ENCODE peak calls at places on chromosomes 2 and 18, in nine cellular contexts. P, O, B, F, N, Q, V, H and D are unnamed samples.

GRCh38 chr2:199581935-199582336 is 124.2 kb upstream of the SATB2 start:
- DNase-seq in P (no peak), O (no peak), B (no peak), F (no peak), N (no peak), Q (peak), V (no peak), H (peak), D (peak)

GRCh38 chr2:201132518-201132917 is 16.6 kb downstream of the CFLAR start:
- DNase-seq in P (no peak), O (no peak), B (no peak), F (no peak), N (no peak), Q (no peak), V (no peak), H (no peak), D (no peak)

GRCh38 chr2:29016500-29016899 is 35.4 kb downstream of the TOGARAM2 start:
- DNase-seq in P (no peak), O (no peak), B (no peak), F (no peak), N (no peak), Q (no peak), V (no peak), H (no peak), D (no peak)

GRCh38 chr18:22344908-22345670 is 72.6 kb downstream of the CTAGE1 start:
- DNase-seq in P (no peak), O (no peak), B (no peak), F (no peak), N (no peak), Q (no peak), V (peak), H (no peak), D (no peak)

GRCh38 chr2:215548714-215549113 is 112.8 kb upstream of the FN1 start:
- DNase-seq in P (no peak), O (no peak), B (no peak), F (no peak), N (no peak), Q (peak), V (no peak), H (peak), D (peak)

GRCh38 chr18:77634495-77634894 is 384.8 kb downstream of the GALR1 start:
- DNase-seq in P (no peak), O (no peak), B (no peak), F (no peak), N (no peak), Q (no peak), V (no peak), H (no peak), D (no peak)

GRCh38 chr2:199228887-199229819 is 228.6 kb downstream of the SATB2 start:
- DNase-seq in P (no peak), O (no peak), B (peak), F (no peak), N (no peak), Q (peak), V (no peak), H (peak), D (peak)

GRCh38 chr2:236503100-236503499 is 66.5 kb upstream of the ACKR3 start:
- DNase-seq in P (no peak), O (no peak), B (no peak), F (no peak), N (no peak), Q (no peak), V (no peak), H (no peak), D (no peak)

GRCh38 chr2:39470580-39470979 is 33.5 kb upstream of the MAP4K3 start:
- DNase-seq in P (no peak), O (no peak), B (no peak), F (no peak), N (no peak), Q (no peak), V (no peak), H (no peak), D (no peak)

GRCh38 chr2:158990397-158991209 is 22.2 kb downstream of the TANC1 start:
- DNase-seq in P (no peak), O (no peak), B (peak), F (peak), N (no peak), Q (peak), V (no peak), H (peak), D (peak)

GRCh38 chr2:10548626-10549025 is 100.5 kb upstream of the ODC1 start:
- DNase-seq in P (no peak), O (no peak), B (peak), F (no peak), N (no peak), Q (peak), V (no peak), H (no peak), D (peak)

GRCh38 chr2:165120740-165121467 is 82.9 kb downstream of the SCN3A start:
- DNase-seq in P (no peak), O (no peak), B (no peak), F (no peak), N (no peak), Q (no peak), V (no peak), H (no peak), D (peak)

GRCh38 chr18:3649135-3649558 is 199.2 kb downstream of the TGIF1 start:
- DNase-seq in P (no peak), O (no peak), B (no peak), F (no peak), N (no peak), Q (peak), V (no peak), H (no peak), D (no peak)

GRCh38 chr2:172863341-172863740 is 127.7 kb downstream of the RAPGEF4 start:
- DNase-seq in P (no peak), O (no peak), B (no peak), F (no peak), N (no peak), Q (no peak), V (no peak), H (no peak), D (peak)

GRCh38 chr2:39356922-39357639 is 80.0 kb downstream of the MAP4K3 start:
- DNase-seq in P (no peak), O (no peak), B (no peak), F (no peak), N (no peak), Q (no peak), V (no peak), H (no peak), D (no peak)

GRCh38 chr2:239382384-239382880 is 18.4 kb downstream of the HDAC4 start:
- DNase-seq in P (peak), O (no peak), B (no peak), F (no peak), N (no peak), Q (no peak), V (no peak), H (no peak), D (no peak)

GRCh38 chr2:240605867-240606743 is 19.2 kb upstream of the GPR35 start:
- DNase-seq in P (peak), O (peak), B (no peak), F (no peak), N (no peak), Q (no peak), V (no peak), H (no peak), D (no peak)

GRCh38 chr2:231530099-231531085 is at the start of gene NMUR1:
- DNase-seq in P (peak), O (no peak), B (no peak), F (peak), N (no peak), Q (peak), V (peak), H (no peak), D (peak)

GRCh38 chr2:240736281-240737250 is 44.9 kb downstream of the AQP12A start:
- DNase-seq in P (no peak), O (no peak), B (no peak), F (no peak), N (no peak), Q (no peak), V (no peak), H (no peak), D (no peak)

GRCh38 chr18:38759457-38759856 is 1193.9 kb upstream of the CELF4 start:
- DNase-seq in P (no peak), O (no peak), B (no peak), F (no peak), N (no peak), Q (no peak), V (no peak), H (no peak), D (no peak)

GRCh38 chr2:68690851-68691250 is 43.8 kb upstream of the ARHGAP25 start:
- DNase-seq in P (no peak), O (no peak), B (no peak), F (no peak), N (no peak), Q (no peak), V (no peak), H (no peak), D (no peak)

GRCh38 chr2:24492283-24493272 is 1.5 kb downstream of the NCOA1 start:
- DNase-seq in P (no peak), O (no peak), B (no peak), F (no peak), N (no peak), Q (peak), V (peak), H (no peak), D (peak)

GRCh38 chr2:72166281-72166680 is 18.6 kb upstream of the CYP26B1 start:
- DNase-seq in P (no peak), O (no peak), B (no peak), F (no peak), N (no peak), Q (no peak), V (no peak), H (no peak), D (no peak)

GRCh38 chr18:22552254-22552653 is 134.5 kb upstream of the CTAGE1 start:
- DNase-seq in P (no peak), O (no peak), B (no peak), F (no peak), N (no peak), Q (no peak), V (no peak), H (peak), D (no peak)

GRCh38 chr18:70021498-70021897 is 73.8 kb upstream of the CD226 start:
- DNase-seq in P (no peak), O (no peak), B (no peak), F (no peak), N (no peak), Q (no peak), V (no peak), H (no peak), D (no peak)

GRCh38 chr2:150710916-150711315 is 223.4 kb upstream of the RND3 start:
- DNase-seq in P (no peak), O (no peak), B (no peak), F (no peak), N (no peak), Q (no peak), V (no peak), H (no peak), D (no peak)

GRCh38 chr18:34345738-34346137 is 121.0 kb upstream of the NOL4 start:
- DNase-seq in P (no peak), O (no peak), B (no peak), F (no peak), N (no peak), Q (no peak), V (no peak), H (no peak), D (no peak)

GRCh38 chr18:7157760-7158159 is 40.2 kb upstream of the LAMA1 start:
- DNase-seq in P (no peak), O (no peak), B (no peak), F (no peak), N (no peak), Q (no peak), V (no peak), H (no peak), D (no peak)

GRCh38 chr2:110807520-110807919 is 75.1 kb downstream of the ACOXL start:
- DNase-seq in P (no peak), O (no peak), B (no peak), F (no peak), N (no peak), Q (peak), V (no peak), H (peak), D (peak)

GRCh38 chr18:22314001-22314400 is 103.7 kb downstream of the CTAGE1 start:
- DNase-seq in P (no peak), O (no peak), B (peak), F (no peak), N (no peak), Q (peak), V (no peak), H (peak), D (peak)

GRCh38 chr18:66560092-66560491 is 43.8 kb downstream of the CDH19 start:
- DNase-seq in P (no peak), O (no peak), B (no peak), F (no peak), N (peak), Q (peak), V (peak), H (peak), D (peak)
- TF ChIP-seq CTCF in P (peak), O (no peak), B (no peak), F (peak), N (peak), Q (no peak), V (peak), H (peak), D (peak)

GRCh38 chr2:2452961-2453360 is 121.9 kb upstream of the MYT1L start:
- DNase-seq in P (no peak), O (no peak), B (no peak), F (no peak), N (no peak), Q (no peak), V (no peak), H (no peak), D (no peak)
- H3K4me3 ChIP-seq in P (no peak), O (no peak), B (no peak), F (no peak), N (no peak), Q (no peak), V (no peak), H (no peak), D (no peak)

GRCh38 chr2:60411295-60411694 is 142.2 kb downstream of the BCL11A start:
- DNase-seq in P (no peak), O (no peak), B (no peak), F (no peak), N (no peak), Q (peak), V (no peak), H (no peak), D (no peak)

GRCh38 chr2:60413819-60414178 is 139.7 kb downstream of the BCL11A start:
- DNase-seq in P (no peak), O (no peak), B (no peak), F (no peak), N (no peak), Q (no peak), V (no peak), H (no peak), D (no peak)

GRCh38 chr2:60414731-60415130 is 138.7 kb downstream of the BCL11A start:
- DNase-seq in P (no peak), O (no peak), B (no peak), F (no peak), N (no peak), Q (peak), V (no peak), H (peak), D (peak)

GRCh38 chr2:60412626-60413025 is 140.8 kb downstream of the BCL11A start:
- DNase-seq in P (no peak), O (no peak), B (no peak), F (no peak), N (no peak), Q (no peak), V (no peak), H (no peak), D (no peak)

DNA sequence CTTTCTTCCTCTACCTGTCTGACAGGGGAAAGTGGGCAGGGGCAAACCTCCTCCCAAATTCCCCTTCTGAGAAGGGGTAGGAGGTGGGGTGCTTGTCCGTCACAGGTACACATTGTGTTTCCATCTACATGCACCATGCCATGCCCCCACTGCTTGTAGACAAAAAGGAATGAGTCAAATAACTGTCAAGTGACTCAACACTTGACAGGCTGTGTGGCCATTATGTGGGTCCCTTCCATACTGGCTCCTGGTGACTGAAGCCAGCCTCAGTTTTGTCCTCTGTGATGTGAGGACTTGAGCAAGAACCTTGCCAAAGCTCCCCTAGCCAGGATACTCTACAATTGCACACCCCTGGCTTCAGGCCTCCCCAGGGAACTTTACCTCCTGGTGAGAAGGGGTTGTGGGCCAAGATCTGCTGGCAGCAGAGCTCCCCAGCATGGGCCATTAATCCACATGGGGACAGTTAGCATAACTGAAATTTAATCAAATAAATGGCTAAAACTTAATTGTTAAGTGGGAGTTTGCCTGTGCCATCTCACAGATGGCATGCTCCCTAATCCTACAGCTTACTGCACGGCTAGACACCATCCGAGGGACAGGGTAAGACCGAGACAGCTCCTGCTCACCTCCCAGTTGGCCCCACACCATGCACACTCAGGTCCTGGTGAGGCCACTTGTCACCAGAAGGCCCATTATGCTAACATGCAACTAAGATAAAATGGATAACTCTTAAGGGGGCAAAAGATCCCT is 140.2 kb downstream of the BCL11A start:
- DNase-seq in P (no peak), O (no peak), B (no peak), F (no peak), N (no peak), Q (no peak), V (no peak), H (no peak), D (no peak)
- TF ChIP-seq CTCF in P (no peak), O (no peak), B (no peak), F (no peak), N (no peak), Q (no peak), V (no peak), H (no peak), D (no peak)

GRCh38 chr2:43758738-43759137 is 15.1 kb upstream of the DYNC2LI1 start:
- DNase-seq in P (no peak), O (no peak), B (no peak), F (no peak), N (no peak), Q (peak), V (no peak), H (no peak), D (peak)

GRCh38 chr2:43762286-43762685 is 11.6 kb upstream of the DYNC2LI1 start:
- DNase-seq in P (no peak), O (no peak), B (no peak), F (no peak), N (no peak), Q (no peak), V (no peak), H (no peak), D (peak)

GRCh38 chr2:43764086-43764710 is 9.6 kb upstream of the DYNC2LI1 start:
- DNase-seq in P (no peak), O (no peak), B (no peak), F (no peak), N (no peak), Q (peak), V (no peak), H (no peak), D (no peak)

GRCh38 chr2:43754180-43754579 is 19.7 kb upstream of the DYNC2LI1 start:
- DNase-seq in P (no peak), O (no peak), B (no peak), F (no peak), N (no peak), Q (no peak), V (no peak), H (no peak), D (no peak)

GRCh38 chr2:43759195-43759594 is 14.6 kb upstream of the DYNC2LI1 start:
- DNase-seq in P (no peak), O (no peak), B (no peak), F (peak), N (no peak), Q (peak), V (no peak), H (peak), D (peak)
- H3K4me3 ChIP-seq in P (no peak), O (no peak), B (no peak), F (no peak), N (no peak), Q (no peak), V (no peak), H (no peak), D (no peak)